ENCODE peak calls at places on chromosome X, in seven cellular contexts. One of them, this sample, is unnamed.

GRCh38 chrX:119573222-119573621 is 1.1 kb upstream of the UBE2A start:
- DNase-seq in endothelial cell of umbilical vein: no peak
- DNase-seq in ovary: no peak
- DNase-seq in right atrium auricular region: no peak
- DNase-seq in tibial artery: no peak
- DNase-seq in cardiac muscle cell: no peak
- DNase-seq in GM23338: no peak
- DNase-seq in this sample: no peak

GRCh38 chrX:16946971-16947562 is 609 bp downstream of the REPS2 start:
- DNase-seq in GM23338: no peak
- DNase-seq in right atrium auricular region: no peak
- DNase-seq in tibial artery: no peak
- DNase-seq in cardiac muscle cell: no peak
- DNase-seq in endothelial cell of umbilical vein: no peak
- DNase-seq in ovary: peak; percentile 26
- DNase-seq in this sample: no peak

GRCh38 chrX:72121381-72121780 is 10.3 kb downstream of the RTL5 start:
- DNase-seq in cardiac muscle cell: peak; percentile 63
- DNase-seq in endothelial cell of umbilical vein: peak; percentile 68
- DNase-seq in right atrium auricular region: peak; percentile 85
- DNase-seq in tibial artery: peak; percentile 77
- DNase-seq in ovary: no peak
- DNase-seq in GM23338: no peak
- DNase-seq in this sample: no peak

GRCh38 chrX:49308604-49309269 is 5.3 kb downstream of the GAGE10 start:
- DNase-seq in right atrium auricular region: peak; percentile 60
- DNase-seq in endothelial cell of umbilical vein: peak; percentile 2
- DNase-seq in GM23338: no peak
- DNase-seq in cardiac muscle cell: peak; percentile 55
- DNase-seq in ovary: no peak
- DNase-seq in tibial artery: no peak
- DNase-seq in this sample: no peak

GRCh38 chrX:45006002-45006800 is 133.2 kb downstream of the KDM6A start:
- DNase-seq in GM23338: peak; percentile 29
- DNase-seq in tibial artery: no peak
- DNase-seq in ovary: no peak
- DNase-seq in cardiac muscle cell: no peak
- DNase-seq in right atrium auricular region: no peak
- DNase-seq in endothelial cell of umbilical vein: no peak
- DNase-seq in this sample: no peak

GRCh38 chrX:11666180-11666579 is 460 bp upstream of the ARHGAP6 start:
- DNase-seq in right atrium auricular region: no peak
- DNase-seq in GM23338: peak; percentile 44
- DNase-seq in endothelial cell of umbilical vein: no peak
- DNase-seq in cardiac muscle cell: peak; percentile 15
- DNase-seq in ovary: peak; percentile 25
- DNase-seq in tibial artery: no peak
- DNase-seq in this sample: no peak

GRCh38 chrX:133681897-133682296 is 266.6 kb upstream of the GPC4 start:
- DNase-seq in endothelial cell of umbilical vein: no peak
- DNase-seq in right atrium auricular region: no peak
- DNase-seq in GM23338: no peak
- DNase-seq in tibial artery: no peak
- DNase-seq in cardiac muscle cell: no peak
- DNase-seq in ovary: no peak
- DNase-seq in this sample: no peak

GRCh38 chrX:101108293-101108692 is 10.3 kb downstream of the CENPI start:
- DNase-seq in ovary: no peak
- DNase-seq in tibial artery: no peak
- DNase-seq in right atrium auricular region: no peak
- DNase-seq in cardiac muscle cell: peak; percentile 34
- DNase-seq in GM23338: no peak
- DNase-seq in endothelial cell of umbilical vein: no peak
- DNase-seq in this sample: no peak

GRCh38 chrX:40108084-40108958 is 10.6 kb upstream of the BCOR start:
- DNase-seq in right atrium auricular region: peak; percentile 68
- DNase-seq in cardiac muscle cell: peak; percentile 52
- DNase-seq in ovary: peak; percentile 58
- DNase-seq in GM23338: peak; percentile 50
- DNase-seq in tibial artery: no peak
- DNase-seq in endothelial cell of umbilical vein: peak; percentile 75
- DNase-seq in this sample: no peak

GRCh38 chrX:124829930-124830329 is 483.6 kb downstream of the SH2D1A start:
- DNase-seq in GM23338: no peak
- DNase-seq in cardiac muscle cell: no peak
- DNase-seq in tibial artery: no peak
- DNase-seq in ovary: no peak
- DNase-seq in endothelial cell of umbilical vein: no peak
- DNase-seq in right atrium auricular region: no peak
- DNase-seq in this sample: no peak

GRCh38 chrX:69221239-69222102 is 56.2 kb upstream of the PJA1 start:
- DNase-seq in right atrium auricular region: no peak
- DNase-seq in cardiac muscle cell: no peak
- DNase-seq in tibial artery: no peak
- DNase-seq in endothelial cell of umbilical vein: no peak
- DNase-seq in GM23338: peak; percentile 58
- DNase-seq in ovary: no peak
- DNase-seq in this sample: no peak

GRCh38 chrX:130793966-130794365 is 109.0 kb downstream of the ENOX2 start:
- DNase-seq in endothelial cell of umbilical vein: peak; percentile 2
- DNase-seq in ovary: no peak
- DNase-seq in GM23338: no peak
- DNase-seq in right atrium auricular region: no peak
- DNase-seq in tibial artery: no peak
- DNase-seq in cardiac muscle cell: no peak
- DNase-seq in this sample: no peak

GRCh38 chrX:130799393-130799792 is 103.6 kb downstream of the ENOX2 start:
- DNase-seq in tibial artery: no peak
- DNase-seq in GM23338: no peak
- DNase-seq in right atrium auricular region: no peak
- DNase-seq in ovary: no peak
- DNase-seq in endothelial cell of umbilical vein: peak; percentile 42
- DNase-seq in cardiac muscle cell: peak; percentile 15
- DNase-seq in this sample: no peak

GRCh38 chrX:151631822-151632221 is 63.4 kb upstream of the PRRG3 start:
- DNase-seq in GM23338: no peak
- DNase-seq in endothelial cell of umbilical vein: no peak
- DNase-seq in right atrium auricular region: no peak
- DNase-seq in ovary: no peak
- DNase-seq in cardiac muscle cell: no peak
- DNase-seq in tibial artery: no peak
- DNase-seq in this sample: no peak

GRCh38 chrX:112163916-112164315 is 81.3 kb upstream of the TRPC5 start:
- DNase-seq in tibial artery: no peak
- DNase-seq in GM23338: no peak
- DNase-seq in right atrium auricular region: no peak
- DNase-seq in cardiac muscle cell: no peak
- DNase-seq in endothelial cell of umbilical vein: no peak
- DNase-seq in ovary: no peak
- DNase-seq in this sample: no peak

GRCh38 chrX:115229337-115229991 is 4.4 kb downstream of the LRCH2 start:
- DNase-seq in cardiac muscle cell: no peak
- DNase-seq in tibial artery: no peak
- DNase-seq in GM23338: no peak
- DNase-seq in ovary: no peak
- DNase-seq in right atrium auricular region: no peak
- DNase-seq in endothelial cell of umbilical vein: peak; percentile 88
- DNase-seq in this sample: no peak

GRCh38 chrX:115234220-115234557 is 293 bp upstream of the LRCH2 start:
- DNase-seq in GM23338: no peak
- DNase-seq in endothelial cell of umbilical vein: no peak
- DNase-seq in ovary: no peak
- DNase-seq in cardiac muscle cell: no peak
- DNase-seq in right atrium auricular region: no peak
- DNase-seq in tibial artery: no peak
- DNase-seq in this sample: no peak

GRCh38 chrX:115232933-115233496 is 881 bp downstream of the LRCH2 start:
- DNase-seq in right atrium auricular region: no peak
- DNase-seq in tibial artery: no peak
- DNase-seq in endothelial cell of umbilical vein: peak; percentile 26
- DNase-seq in ovary: no peak
- DNase-seq in GM23338: no peak
- DNase-seq in cardiac muscle cell: peak; percentile 1
- DNase-seq in this sample: no peak

GRCh38 chrX:115233497-115234219 is at the start of gene LRCH2:
- DNase-seq in cardiac muscle cell: peak; percentile 55
- DNase-seq in GM23338: peak; percentile 55
- DNase-seq in right atrium auricular region: no peak
- DNase-seq in ovary: peak; percentile 66
- DNase-seq in endothelial cell of umbilical vein: peak; percentile 47
- DNase-seq in tibial artery: peak; percentile 22
- DNase-seq in this sample: no peak
- H3K4me3 ChIP-seq in cardiac muscle cell: peak within 1 kb of the TSS; percentile 94
- H3K4me3 ChIP-seq in GM23338: peak within 1 kb of the TSS; percentile 63
- H3K4me3 ChIP-seq in right atrium auricular region: peak within 1 kb of the TSS; percentile 67
- H3K4me3 ChIP-seq in ovary: peak within 1 kb of the TSS; percentile 49
- H3K4me3 ChIP-seq in endothelial cell of umbilical vein: peak within 1 kb of the TSS; percentile 68
- H3K4me3 ChIP-seq in tibial artery: peak within 1 kb of the TSS; percentile 76
- H3K4me3 ChIP-seq in this sample: peak within 1 kb of the TSS; percentile 48

DNA sequence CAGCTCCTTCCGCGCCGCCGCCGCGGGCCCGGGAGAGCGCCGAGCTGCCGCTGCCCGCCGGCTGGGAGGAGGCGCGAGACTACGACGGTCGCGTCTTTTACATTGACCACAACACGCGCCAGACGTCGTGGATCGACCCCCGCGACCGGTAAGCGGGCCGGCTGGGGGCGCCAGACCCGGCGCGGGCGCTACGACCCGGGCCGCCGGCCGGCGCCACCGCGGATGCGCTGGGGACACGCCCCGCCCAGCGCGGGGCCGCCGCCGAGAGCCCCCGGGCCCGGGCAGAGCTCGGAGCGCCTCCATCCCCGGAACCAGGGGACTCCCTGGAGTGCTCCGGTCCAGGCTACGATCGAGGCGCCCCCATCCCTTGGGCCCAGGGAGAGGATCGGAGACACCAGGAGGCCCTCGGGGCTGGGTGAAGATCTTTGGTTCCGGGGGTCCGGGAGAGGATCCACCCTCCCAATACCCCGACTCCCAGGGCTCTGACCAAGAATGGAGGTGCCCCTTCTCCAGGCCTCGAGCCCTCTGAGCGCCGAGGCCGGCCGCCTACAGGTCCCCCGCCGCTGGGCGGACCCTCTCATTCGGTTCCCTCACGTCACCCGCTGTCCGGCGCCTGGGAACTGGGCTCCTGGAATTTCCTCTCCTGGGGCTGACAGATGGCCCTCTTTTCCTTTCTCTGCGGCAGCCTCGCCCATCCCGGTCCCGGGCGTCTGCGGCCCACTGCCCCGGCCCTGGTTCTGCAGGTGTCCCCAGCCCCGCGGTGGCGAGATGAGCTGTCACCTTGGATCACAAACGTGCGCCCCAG is 48.8 kb downstream of the CLDN34 start:
- DNase-seq in right atrium auricular region: peak; percentile 66
- DNase-seq in GM23338: peak; percentile 70
- DNase-seq in ovary: peak; percentile 44
- DNase-seq in endothelial cell of umbilical vein: peak; percentile 29
- DNase-seq in cardiac muscle cell: peak; percentile 42
- DNase-seq in tibial artery: no peak
- DNase-seq in this sample: peak; percentile 78
- H3K4me3 ChIP-seq in right atrium auricular region: peak overlapping the region; percentile 55
- H3K4me3 ChIP-seq in GM23338: peak overlapping the region; percentile 63
- H3K4me3 ChIP-seq in ovary: peak overlapping the region; percentile 55
- H3K4me3 ChIP-seq in endothelial cell of umbilical vein: peak overlapping the region; percentile 85
- H3K4me3 ChIP-seq in cardiac muscle cell: peak overlapping the region; percentile 56
- H3K4me3 ChIP-seq in tibial artery: peak overlapping the region; percentile 63
- H3K4me3 ChIP-seq in this sample: peak overlapping the region; percentile 53

GRCh38 chrX:38438321-38438720 is 85.9 kb downstream of the OTC start:
- DNase-seq in right atrium auricular region: no peak
- DNase-seq in endothelial cell of umbilical vein: no peak
- DNase-seq in GM23338: peak; percentile 50
- DNase-seq in tibial artery: no peak
- DNase-seq in cardiac muscle cell: no peak
- DNase-seq in ovary: no peak
- DNase-seq in this sample: no peak
- H3K4me3 ChIP-seq in right atrium auricular region: no peak overlapping the region
- H3K4me3 ChIP-seq in endothelial cell of umbilical vein: no peak overlapping the region
- H3K4me3 ChIP-seq in GM23338: no peak overlapping the region
- H3K4me3 ChIP-seq in tibial artery: no peak overlapping the region
- H3K4me3 ChIP-seq in cardiac muscle cell: no peak overlapping the region
- H3K4me3 ChIP-seq in ovary: no peak overlapping the region
- H3K4me3 ChIP-seq in this sample: no peak overlapping the region

GRCh38 chrX:630922-631496 is 418 bp downstream of the SHOX start:
- DNase-seq in tibial artery: no peak
- DNase-seq in ovary: no peak
- DNase-seq in right atrium auricular region: no peak
- DNase-seq in cardiac muscle cell: no peak
- DNase-seq in GM23338: peak; percentile 68
- DNase-seq in endothelial cell of umbilical vein: no peak
- DNase-seq in this sample: peak; percentile 69
- H3K4me3 ChIP-seq in tibial artery: peak overlapping the region; percentile 35
- H3K4me3 ChIP-seq in ovary: no peak overlapping the region
- H3K4me3 ChIP-seq in right atrium auricular region: no peak overlapping the region
- H3K4me3 ChIP-seq in cardiac muscle cell: no peak overlapping the region
- H3K4me3 ChIP-seq in GM23338: peak overlapping the region; percentile 60
- H3K4me3 ChIP-seq in endothelial cell of umbilical vein: no peak overlapping the region
- H3K4me3 ChIP-seq in this sample: peak overlapping the region; percentile 24

DNA sequence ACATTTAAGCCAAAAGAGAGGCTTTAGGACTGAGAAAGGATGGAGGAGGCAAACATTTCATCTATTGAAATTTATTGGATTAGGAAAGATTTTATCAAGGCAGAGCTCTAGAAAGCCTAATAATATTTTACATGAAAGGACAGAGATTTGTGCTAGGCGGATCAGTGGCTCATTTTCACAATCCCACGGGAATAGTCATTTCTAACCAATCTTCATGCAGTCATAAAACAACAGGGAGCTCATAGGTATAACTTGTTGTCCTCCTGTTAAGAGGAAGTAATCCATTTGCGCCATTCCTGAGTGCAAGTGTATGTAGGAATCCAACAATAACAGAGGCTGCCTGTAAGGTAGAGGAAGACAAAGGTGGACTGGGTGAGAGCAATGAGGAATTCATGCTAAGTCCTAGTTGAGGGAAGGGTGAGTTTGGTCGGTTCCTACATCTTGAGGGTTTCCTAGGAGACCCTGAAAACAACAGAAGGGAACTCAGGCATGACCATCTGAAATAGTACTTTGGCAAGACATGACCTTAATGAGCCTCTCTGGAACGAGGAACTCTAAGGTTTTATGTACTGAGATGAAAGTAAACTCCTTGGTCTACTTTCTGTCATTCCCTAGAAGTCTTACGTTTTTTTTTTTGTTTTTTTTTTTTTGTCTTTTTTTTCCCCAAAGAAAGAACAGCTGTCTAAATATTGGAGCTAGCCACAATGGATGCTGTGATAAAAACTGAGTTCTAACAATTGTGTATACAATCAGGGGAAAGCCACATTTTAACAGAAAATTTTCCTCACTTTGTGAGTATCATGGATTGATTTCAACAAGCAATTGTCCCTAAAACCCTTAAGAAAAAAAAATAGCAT is 89.7 kb downstream of the GEMIN8 start:
- DNase-seq in cardiac muscle cell: no peak
- DNase-seq in tibial artery: no peak
- DNase-seq in right atrium auricular region: no peak
- DNase-seq in GM23338: peak; percentile 58
- DNase-seq in ovary: no peak
- DNase-seq in endothelial cell of umbilical vein: no peak
- DNase-seq in this sample: no peak
- H3K4me3 ChIP-seq in cardiac muscle cell: no peak overlapping the region
- H3K4me3 ChIP-seq in tibial artery: no peak overlapping the region
- H3K4me3 ChIP-seq in right atrium auricular region: no peak overlapping the region
- H3K4me3 ChIP-seq in GM23338: no peak overlapping the region
- H3K4me3 ChIP-seq in ovary: no peak overlapping the region
- H3K4me3 ChIP-seq in endothelial cell of umbilical vein: no peak overlapping the region
- H3K4me3 ChIP-seq in this sample: no peak overlapping the region

GRCh38 chrX:135520022-135520552 is 373 bp upstream of the INTS6L start:
- DNase-seq in ovary: no peak
- DNase-seq in tibial artery: no peak
- DNase-seq in right atrium auricular region: no peak
- DNase-seq in GM23338: peak; percentile 39
- DNase-seq in cardiac muscle cell: peak; percentile 75
- DNase-seq in endothelial cell of umbilical vein: no peak
- DNase-seq in this sample: no peak
- H3K4me3 ChIP-seq in ovary: peak overlapping the region; percentile 59
- H3K4me3 ChIP-seq in tibial artery: peak overlapping the region; percentile 86
- H3K4me3 ChIP-seq in right atrium auricular region: peak overlapping the region; percentile 67
- H3K4me3 ChIP-seq in GM23338: peak overlapping the region; percentile 67
- H3K4me3 ChIP-seq in cardiac muscle cell: peak overlapping the region; percentile 15
- H3K4me3 ChIP-seq in endothelial cell of umbilical vein: peak overlapping the region; percentile 23
- H3K4me3 ChIP-seq in this sample: peak overlapping the region; percentile 75

This sample was measured in suprapubic skin.